ENCODE peak calls at places on chromosomes 1 and 21, in five cellular contexts. G is mucosa of descending colon, Z is lower lobe of right lung, W is NB4, N is AG04450. D is an unnamed sample.

GRCh38 chr1:84700065-84700464 is 9.8 kb upstream of the SSX2IP start:
- DNase-seq in Z (no peak), N (no peak), G (no peak), W (peak; percentile 39), D (no peak)

GRCh38 chr1:212651521-212651920 is 43.0 kb downstream of the ATF3 start:
- DNase-seq in G (no peak), N (no peak), W (no peak), Z (no peak), D (no peak)

GRCh38 chr1:21833392-21833976 is 21.4 kb downstream of the LDLRAD2 start:
- DNase-seq in G (no peak), W (no peak), N (no peak), Z (no peak), D (no peak)

GRCh38 chr1:224592636-224593579 is 23.2 kb upstream of the CNIH3 start:
- DNase-seq in W (peak; percentile 76), G (peak; percentile 9), N (peak; percentile 63), Z (no peak), D (no peak)

GRCh38 chr1:156276532-156276931 is 6.1 kb downstream of the SMG5 start:
- DNase-seq in W (peak; percentile 38), G (no peak), N (no peak), Z (no peak), D (no peak)

GRCh38 chr21:43211085-43212071 is 42.6 kb downstream of the CRYAA start:
- DNase-seq in W (no peak), N (no peak), Z (peak; percentile 82), G (peak; percentile 85), D (no peak)

GRCh38 chr1:160885080-160885479 is at the start of gene ITLN1:
- DNase-seq in G (no peak), W (no peak), Z (no peak), N (no peak), D (no peak)

GRCh38 chr1:100926240-100926639 is 30.4 kb downstream of the SLC30A7 start:
- DNase-seq in W (no peak), N (no peak), Z (no peak), G (no peak), D (no peak)

GRCh38 chr1:193971595-193971994 is 785.2 kb upstream of the B3GALT2 start:
- DNase-seq in N (no peak), Z (no peak), W (no peak), G (no peak), D (no peak)

GRCh38 chr1:88549536-88549935 is 134.5 kb upstream of the PKN2 start:
- DNase-seq in N (no peak), W (peak; percentile 7), Z (no peak), G (no peak), D (no peak)

GRCh38 chr21:41133896-41134522 is 34.0 kb upstream of the BACE2 start:
- DNase-seq in W (peak; percentile 36), G (peak; percentile 48), N (no peak), Z (no peak), D (peak; percentile 18)

GRCh38 chr1:19463204-19463803 is 22.0 kb downstream of the CAPZB start:
- DNase-seq in Z (no peak), G (peak; percentile 70), N (no peak), W (no peak), D (no peak)

GRCh38 chr1:54808443-54809207 is 7.5 kb upstream of the TTC22 start:
- DNase-seq in Z (no peak), W (no peak), N (no peak), G (no peak), D (no peak)

GRCh38 chr1:150874455-150875196 is 1.8 kb downstream of the ARNT start:
- DNase-seq in Z (no peak), G (no peak), N (no peak), W (no peak), D (no peak)

GRCh38 chr1:117077267-117077666 is 17.1 kb downstream of the TTF2 start:
- DNase-seq in Z (no peak), G (no peak), W (peak; percentile 38), N (no peak), D (no peak)

GRCh38 chr1:222618880-222619321 is 1.0 kb downstream of the MIA3 start:
- DNase-seq in W (peak; percentile 63), Z (no peak), G (peak; percentile 29), N (no peak), D (no peak)

GRCh38 chr1:212039622-212040021 is 4.1 kb downstream of the DTL start:
- DNase-seq in G (no peak), N (no peak), W (no peak), Z (no peak), D (no peak)

GRCh38 chr1:182268659-182269058 is 122.9 kb downstream of the GLUL start:
- DNase-seq in N (no peak), W (peak; percentile 64), G (no peak), Z (no peak), D (no peak)

GRCh38 chr1:214475331-214475730 is 76.1 kb downstream of the PTPN14 start:
- DNase-seq in G (no peak), N (no peak), W (no peak), Z (no peak), D (no peak)

GRCh38 chr21:44550807-44551206 is 498 bp downstream of the KRTAP10-2 start:
- DNase-seq in Z (peak; percentile 15), G (no peak), W (no peak), N (no peak), D (no peak)

GRCh38 chr1:236009857-236010256 is 55.0 kb downstream of the NID1 start:
- DNase-seq in W (no peak), N (no peak), Z (no peak), G (no peak), D (peak; percentile 17)

GRCh38 chr1:46153732-46154131 is 21.2 kb upstream of the TSPAN1 start:
- DNase-seq in Z (no peak), G (no peak), N (no peak), W (no peak), D (no peak)

GRCh38 chr1:101284021-101284420 is 47.2 kb downstream of the S1PR1 start:
- DNase-seq in Z (no peak), G (no peak), N (no peak), W (no peak), D (no peak)

GRCh38 chr1:153557877-153558276 is 7.8 kb downstream of the S100A2 start:
- DNase-seq in G (no peak), W (no peak), Z (no peak), N (no peak), D (no peak)

GRCh38 chr1:43708006-43708412 is 673 bp downstream of the ST3GAL3 start:
- DNase-seq in G (no peak), Z (no peak), W (peak; percentile 62), N (no peak), D (no peak)

GRCh38 chr1:77143529-77144121 is 75.6 kb downstream of the PIGK start:
- DNase-seq in G (no peak), W (peak; percentile 11), Z (no peak), N (no peak), D (no peak)

GRCh38 chr21:44320847-44321246 is 18.3 kb downstream of the CFAP410 start:
- DNase-seq in G (no peak), N (no peak), Z (no peak), W (no peak), D (no peak)

GRCh38 chr1:183353597-183353996 is 64.6 kb downstream of the NMNAT2 start:
- DNase-seq in W (no peak), Z (no peak), N (no peak), G (no peak), D (no peak)

GRCh38 chr1:228781161-228781771 is 46.0 kb downstream of the RHOU start:
- DNase-seq in G (no peak), W (peak; percentile 42), Z (peak; percentile 57), N (no peak), D (no peak)

GRCh38 chr1:42044346-42044745 is 108.9 kb upstream of the GUCA2B start:
- DNase-seq in N (no peak), G (no peak), W (no peak), Z (no peak), D (no peak)

GRCh38 chr1:41377397-41377796 is 16.2 kb downstream of the FOXO6 start:
- DNase-seq in Z (no peak), G (no peak), N (no peak), W (no peak), D (no peak)

GRCh38 chr1:165688046-165688445 is 10.3 kb downstream of the ALDH9A1 start:
- DNase-seq in Z (no peak), W (no peak), N (no peak), G (no peak), D (no peak)

GRCh38 chr1:165683848-165684485 is 14.4 kb downstream of the ALDH9A1 start:
- DNase-seq in G (no peak), W (no peak), Z (no peak), N (no peak), D (no peak)

GRCh38 chr1:165686971-165687433 is 11.4 kb downstream of the ALDH9A1 start:
- DNase-seq in N (no peak), G (no peak), W (no peak), Z (no peak), D (no peak)

GRCh38 chr1:165686121-165686970 is 12.0 kb downstream of the ALDH9A1 start:
- DNase-seq in G (no peak), N (no peak), Z (no peak), W (peak; percentile 65), D (no peak)
- TF ChIP-seq CTCF in G (no peak), N (no peak), Z (no peak), W (peak; percentile 49), D (peak; percentile 10)

DNA sequence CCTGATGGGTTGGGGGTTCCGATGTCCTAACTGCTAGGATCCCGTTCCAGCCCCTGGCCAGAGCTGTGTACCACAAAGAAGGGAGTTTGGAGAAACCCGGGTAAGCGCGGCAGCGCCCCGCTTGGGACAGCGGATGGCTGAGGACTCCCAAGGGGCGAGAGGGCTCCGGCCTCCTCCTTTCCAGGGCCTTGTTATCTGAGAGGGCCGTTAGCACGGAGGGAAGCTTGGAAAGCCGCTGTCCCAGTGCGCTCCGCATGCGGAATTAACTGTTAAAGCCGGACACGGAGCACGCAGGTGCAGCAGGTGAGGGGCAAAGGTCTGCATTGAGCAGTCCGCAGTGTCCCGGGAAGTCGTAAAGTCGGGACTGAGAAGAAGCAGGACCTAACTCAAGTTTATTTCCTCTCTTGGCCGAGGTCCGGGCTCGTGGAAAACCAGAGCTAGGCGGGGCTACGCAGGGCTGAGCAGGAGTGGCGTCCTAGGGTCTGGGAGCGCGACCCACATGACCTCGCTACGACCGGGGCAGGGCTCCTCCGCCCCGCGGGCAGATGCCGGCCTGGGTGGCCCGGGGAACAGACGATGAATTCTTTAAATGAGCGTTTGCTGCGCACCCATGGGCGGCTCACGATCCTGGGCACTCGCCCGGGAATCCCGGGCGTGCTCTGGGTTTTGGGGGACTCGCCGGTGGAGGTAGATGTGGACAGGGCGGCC is 4.5 kb downstream of the LHX4 start:
- DNase-seq in G (peak; percentile 52), Z (peak; percentile 45), W (no peak), N (no peak), D (no peak)
- H3K4me3 ChIP-seq in G (no peak overlapping the region), Z (no peak overlapping the region), W (no peak overlapping the region), N (no peak overlapping the region), D (no peak overlapping the region)

GRCh38 chr1:232602622-232603021 is 27.3 kb downstream of the SIPA1L2 start:
- DNase-seq in W (no peak), Z (no peak), N (no peak), G (no peak), D (no peak)
- TF ChIP-seq CTCF in W (peak; percentile 23), Z (peak; percentile 11), N (peak; percentile 17), G (no peak), D (no peak)

DNA sequence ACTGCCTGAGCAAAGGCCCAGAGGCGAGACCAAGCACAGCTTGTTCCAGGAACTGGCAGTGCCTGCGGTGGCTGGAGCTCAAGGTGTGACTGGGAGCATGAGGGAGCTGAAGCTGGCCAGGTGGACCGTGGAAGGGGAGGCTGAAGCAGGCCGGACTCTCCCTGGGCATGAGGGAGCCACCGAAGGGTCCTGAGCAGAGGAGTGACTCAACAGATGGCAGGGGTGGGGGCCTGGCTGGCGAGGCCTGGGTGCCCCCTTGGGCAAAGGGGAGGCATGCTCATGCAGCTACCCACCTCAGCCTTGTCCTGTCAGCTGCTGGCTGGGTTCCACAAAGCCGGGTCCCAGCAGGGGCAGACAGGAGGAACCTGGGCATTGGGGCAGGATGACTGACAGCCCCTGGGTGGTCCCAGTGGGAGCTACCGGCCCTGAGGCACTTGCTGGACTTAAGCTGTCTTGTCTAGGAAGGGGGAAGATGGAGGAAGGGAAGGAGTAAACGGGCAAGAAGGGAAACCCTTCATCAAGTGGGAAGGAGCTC is 118.9 kb downstream of the LACTBL1 start:
- DNase-seq in W (no peak), N (no peak), G (no peak), Z (no peak), D (no peak)
- H3K4me3 ChIP-seq in W (no peak overlapping the region), N (no peak overlapping the region), G (no peak overlapping the region), Z (no peak overlapping the region), D (no peak overlapping the region)

D was measured in LNCaP clone FGC.